ENCODE peak calls at places on chromosomes 1 and 21, in four cellular contexts. Y is tibial nerve, I is astrocyte, V is Karpas-422. B is an unnamed sample. For H3K9me3 and H3K4me1, the result is how much of the 10 kb centered on the place peaks cover.

GRCh38 chr1:41053324-41053723 is 31.8 kb upstream of the SLFNL1 start:
- DNase-seq in Y (no peak), I (no peak), V (peak), B (no peak)

GRCh38 chr1:85313888-85314696 is 37.7 kb upstream of the BCL10 start:
- DNase-seq in Y (no peak), I (peak), V (no peak), B (peak)

GRCh38 chr1:174114788-174115448 is 44.4 kb upstream of the RABGAP1L start:
- DNase-seq in Y (peak), I (peak), V (peak), B (no peak)

GRCh38 chr1:232641507-232641906 is 11.6 kb upstream of the SIPA1L2 start:
- DNase-seq in Y (no peak), I (peak), V (no peak), B (no peak)

GRCh38 chr1:151406176-151406575 is 6.8 kb downstream of the PSMB4 start:
- DNase-seq in Y (no peak), I (no peak), V (no peak), B (no peak)

GRCh38 chr1:39196244-39197215 is 8.0 kb upstream of the MACF1 start:
- DNase-seq in Y (no peak), I (peak), V (no peak), B (no peak)

GRCh38 chr21:14271053-14271452 is 55.1 kb downstream of the RBM11 start:
- DNase-seq in Y (no peak), I (no peak), V (no peak), B (no peak)

GRCh38 chr1:45326627-45327591 is at the start of gene HPDL:
- DNase-seq in Y (peak), I (peak), V (no peak), B (peak)

GRCh38 chr21:34276711-34277425 is 86.9 kb upstream of the KCNE2 start:
- DNase-seq in Y (no peak), I (peak), V (no peak), B (no peak)

GRCh38 chr1:41682149-41682548 is 197.7 kb upstream of the EDN2 start:
- DNase-seq in Y (no peak), I (no peak), V (no peak), B (no peak)

GRCh38 chr1:147463022-147463421 is 78.3 kb upstream of the BCL9 start:
- DNase-seq in Y (no peak), I (no peak), V (no peak), B (no peak)

GRCh38 chr21:35303085-35303484 is 254.0 kb upstream of the RUNX1 start:
- DNase-seq in Y (no peak), I (peak), V (no peak), B (no peak)

GRCh38 chr1:36438715-36439114 is 11.5 kb downstream of the OSCP1 start:
- DNase-seq in Y (no peak), I (no peak), V (no peak), B (no peak)

GRCh38 chr1:7528386-7529031 is 242.6 kb upstream of the VAMP3 start:
- DNase-seq in Y (no peak), I (peak), V (no peak), B (no peak)

GRCh38 chr1:221620437-221621384 is 121.2 kb downstream of the DUSP10 start:
- DNase-seq in Y (no peak), I (peak), V (no peak), B (no peak)

GRCh38 chr1:117671781-117672501 is 66.1 kb downstream of the TENT5C start:
- DNase-seq in Y (peak), I (no peak), V (peak), B (peak)

GRCh38 chr1:23593556-23594148 is 34.4 kb upstream of the ID3 start:
- DNase-seq in Y (no peak), I (peak), V (peak), B (no peak)

GRCh38 chr1:165834229-165834628 is 6.8 kb downstream of the UCK2 start:
- DNase-seq in Y (no peak), I (no peak), V (no peak), B (no peak)

GRCh38 chr1:86068841-86069756 is 87.5 kb downstream of the COL24A1 start:
- DNase-seq in Y (no peak), I (peak), V (no peak), B (no peak)

GRCh38 chr1:85599076-85599491 is 18.5 kb downstream of the CCN1 start:
- DNase-seq in Y (no peak), I (no peak), V (no peak), B (no peak)

GRCh38 chr1:96721053-96721381 is 567 bp upstream of the PTBP2 start:
- DNase-seq in Y (no peak), I (no peak), V (peak), B (no peak)

GRCh38 chr1:184388671-184389292 is 2.0 kb downstream of the C1orf21 start:
- DNase-seq in Y (no peak), I (no peak), V (no peak), B (no peak)

GRCh38 chr1:205473966-205474365 is 18.1 kb upstream of the BLACAT1 start:
- DNase-seq in Y (no peak), I (no peak), V (no peak), B (no peak)

GRCh38 chr1:30109853-30110252 is 613.5 kb downstream of the MATN1 start:
- DNase-seq in Y (no peak), I (peak), V (no peak), B (no peak)

GRCh38 chr21:42614811-42615342 is 38.5 kb upstream of the PDE9A start:
- DNase-seq in Y (no peak), I (no peak), V (peak), B (no peak)

GRCh38 chr1:234997201-234998173 is 131.2 kb downstream of the TOMM20 start:
- DNase-seq in Y (peak), I (peak), V (no peak), B (peak)

GRCh38 chr1:108534748-108535147 is 25.2 kb upstream of the EEIG2 start:
- DNase-seq in Y (no peak), I (no peak), V (no peak), B (no peak)

GRCh38 chr1:8031176-8031785 is 5.2 kb upstream of the ERRFI1 start:
- DNase-seq in Y (no peak), I (no peak), V (peak), B (no peak)

GRCh38 chr1:230758705-230759354 is 11.6 kb downstream of the CAPN9 start:
- DNase-seq in Y (no peak), I (no peak), V (no peak), B (no peak)

GRCh38 chr1:55039342-55040082 is at the start of gene PCSK9:
- DNase-seq in Y (no peak), I (peak), V (no peak), B (peak)

GRCh38 chr1:222369991-222370910 is 177.7 kb downstream of the HHIPL2 start:
- DNase-seq in Y (no peak), I (peak), V (no peak), B (no peak)

GRCh38 chr1:101971309-101971708 is 25.4 kb downstream of the OLFM3 start:
- DNase-seq in Y (no peak), I (no peak), V (peak), B (no peak)

GRCh38 chr21:45114072-45114471 is 39.7 kb downstream of the ADARB1 start:
- DNase-seq in Y (no peak), I (no peak), V (no peak), B (no peak)

GRCh38 chr1:240337795-240338194 is 246.1 kb downstream of the FMN2 start:
- DNase-seq in Y (peak), I (peak), V (no peak), B (no peak)

GRCh38 chr1:16146888-16147614 is 8.8 kb downstream of the EPHA2 start:
- DNase-seq in Y (no peak), I (peak), V (no peak), B (no peak)

GRCh38 chr1:158101944-158102343 is 78.8 kb upstream of the CD1D start:
- DNase-seq in Y (no peak), I (peak), V (no peak), B (no peak)

GRCh38 chr1:7299994-7300393 is 471.1 kb upstream of the VAMP3 start:
- DNase-seq in Y (no peak), I (peak), V (no peak), B (no peak)

GRCh38 chr1:163985700-163986099 is 573.3 kb upstream of the PBX1 start:
- DNase-seq in Y (no peak), I (no peak), V (no peak), B (no peak)
- H3K9me3 ChIP-seq in Y (under half), I (under half), V (under half), B (under half)

GRCh38 chr1:112628516-112628915 is 8.9 kb downstream of the CAPZA1 start:
- DNase-seq in Y (no peak), I (no peak), V (no peak), B (no peak)
- H3K4me1 ChIP-seq in Y (half or more), I (under half), V (under half), B (under half)

GRCh38 chr1:156625436-156626078 is 6.3 kb downstream of the HAPLN2 start:
- DNase-seq in Y (peak), I (no peak), V (peak), B (peak)
- H3K4me3 ChIP-seq in Y (peak), I (no peak), V (no peak), B (peak)

DNA sequence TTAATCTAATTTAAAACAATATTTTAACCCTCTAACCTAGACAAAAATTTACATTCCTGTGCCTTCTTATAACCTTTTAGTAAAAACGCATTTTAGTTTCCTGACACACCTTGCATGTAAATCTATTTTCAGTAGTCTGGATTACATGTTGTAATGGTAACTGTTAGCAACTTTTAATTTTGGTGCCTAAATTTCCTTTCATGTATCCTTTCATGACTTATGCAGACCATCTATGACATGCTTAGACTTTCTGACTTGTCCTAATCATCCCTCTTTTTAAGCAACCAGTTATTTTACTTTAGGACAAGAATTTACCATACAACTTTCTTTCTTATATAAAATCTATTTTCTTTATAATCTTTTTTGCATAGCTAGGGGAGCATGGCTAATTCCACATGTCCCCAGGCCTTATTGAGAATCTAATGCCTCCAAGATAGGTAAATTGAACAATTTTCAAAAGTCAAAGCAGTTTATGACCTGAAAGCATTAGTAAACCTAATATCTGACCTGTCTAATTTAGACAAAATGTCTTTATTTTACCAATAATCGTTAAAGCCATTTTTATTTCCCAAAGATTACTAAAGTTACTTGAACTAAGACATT is 57.5 kb upstream of the IL12RB2 start:
- DNase-seq in Y (no peak), I (no peak), V (no peak), B (no peak)
- H3K9me3 ChIP-seq in Y (under half), I (under half), V (under half), B (under half)

DNA sequence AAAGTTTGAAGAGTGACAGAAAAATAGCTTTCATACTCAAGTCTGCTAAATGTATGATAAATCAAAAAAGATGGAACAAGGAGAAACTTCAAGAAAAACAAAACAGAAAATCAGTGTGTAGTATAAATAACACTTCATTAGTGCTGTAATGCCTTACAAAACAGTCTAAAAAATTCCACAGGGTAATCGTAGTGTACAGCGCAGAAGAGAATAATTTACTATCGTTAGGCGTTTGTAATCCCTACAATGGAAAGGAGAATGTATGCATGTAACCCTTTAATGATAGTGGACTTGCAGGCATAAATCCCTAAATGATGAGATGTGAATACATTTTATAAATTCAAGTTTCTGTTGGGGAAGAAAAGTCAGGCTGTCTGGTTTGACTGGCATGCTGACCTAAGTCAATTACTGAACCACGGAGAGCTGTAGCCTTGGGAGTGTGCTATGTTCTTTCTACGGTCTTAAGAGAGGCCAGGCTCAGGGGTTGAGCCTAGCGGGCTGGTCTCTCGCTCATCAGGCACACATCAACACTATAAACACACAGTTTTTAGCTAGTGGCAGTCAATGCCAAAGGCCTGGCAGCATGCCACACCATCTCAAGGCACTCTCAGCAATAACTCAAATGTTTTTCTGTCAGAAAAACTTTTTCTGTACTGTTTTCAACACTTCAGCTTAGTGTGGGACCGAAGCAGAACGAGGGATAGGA is 129.2 kb upstream of the MROH9 start:
- DNase-seq in Y (peak), I (no peak), V (no peak), B (peak)
- H3K4me1 ChIP-seq in Y (under half), I (under half), V (under half), B (under half)

GRCh38 chr1:32886012-32886827 is at the start of gene HPCA:
- DNase-seq in Y (no peak), I (no peak), V (peak), B (no peak)
- H3K4me3 ChIP-seq in Y (no peak), I (no peak), V (no peak), B (no peak)

GRCh38 chr21:28104346-28104745 is 888.3 kb downstream of the LTN1 start:
- DNase-seq in Y (no peak), I (no peak), V (no peak), B (no peak)
- H3K9me3 ChIP-seq in Y (under half), I (under half), V (under half), B (under half)

GRCh38 chr1:203321273-203322052 is 16.1 kb downstream of the BTG2 start:
- DNase-seq in Y (no peak), I (no peak), V (peak), B (no peak)

GRCh38 chr1:203316626-203317093 is 11.3 kb downstream of the BTG2 start:
- DNase-seq in Y (no peak), I (peak), V (no peak), B (peak)

GRCh38 chr1:203317429-203318228 is 12.3 kb downstream of the BTG2 start:
- DNase-seq in Y (no peak), I (no peak), V (no peak), B (no peak)

GRCh38 chr1:203320546-203321272 is 15.4 kb downstream of the BTG2 start:
- DNase-seq in Y (no peak), I (peak), V (peak), B (peak)

DNA sequence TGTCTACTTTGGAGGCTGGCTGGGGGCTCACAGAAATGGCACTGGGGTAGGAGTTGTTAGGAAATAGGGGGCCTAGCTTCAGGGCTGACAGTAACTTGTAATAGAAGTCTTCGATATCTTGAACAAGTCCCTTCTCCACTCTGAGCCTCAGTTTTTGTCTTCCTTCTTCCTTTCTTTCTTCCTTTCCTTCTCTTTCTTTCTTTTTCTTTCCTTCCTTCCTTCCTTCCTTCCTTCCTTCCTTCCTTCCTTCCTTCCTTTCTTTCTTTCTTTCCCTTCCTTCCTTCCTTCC is 12.9 kb downstream of the BTG2 start:
- DNase-seq in Y (no peak), I (no peak), V (no peak), B (no peak)
- H3K4me1 ChIP-seq in Y (half or more), I (under half), V (under half), B (under half)

DNA sequence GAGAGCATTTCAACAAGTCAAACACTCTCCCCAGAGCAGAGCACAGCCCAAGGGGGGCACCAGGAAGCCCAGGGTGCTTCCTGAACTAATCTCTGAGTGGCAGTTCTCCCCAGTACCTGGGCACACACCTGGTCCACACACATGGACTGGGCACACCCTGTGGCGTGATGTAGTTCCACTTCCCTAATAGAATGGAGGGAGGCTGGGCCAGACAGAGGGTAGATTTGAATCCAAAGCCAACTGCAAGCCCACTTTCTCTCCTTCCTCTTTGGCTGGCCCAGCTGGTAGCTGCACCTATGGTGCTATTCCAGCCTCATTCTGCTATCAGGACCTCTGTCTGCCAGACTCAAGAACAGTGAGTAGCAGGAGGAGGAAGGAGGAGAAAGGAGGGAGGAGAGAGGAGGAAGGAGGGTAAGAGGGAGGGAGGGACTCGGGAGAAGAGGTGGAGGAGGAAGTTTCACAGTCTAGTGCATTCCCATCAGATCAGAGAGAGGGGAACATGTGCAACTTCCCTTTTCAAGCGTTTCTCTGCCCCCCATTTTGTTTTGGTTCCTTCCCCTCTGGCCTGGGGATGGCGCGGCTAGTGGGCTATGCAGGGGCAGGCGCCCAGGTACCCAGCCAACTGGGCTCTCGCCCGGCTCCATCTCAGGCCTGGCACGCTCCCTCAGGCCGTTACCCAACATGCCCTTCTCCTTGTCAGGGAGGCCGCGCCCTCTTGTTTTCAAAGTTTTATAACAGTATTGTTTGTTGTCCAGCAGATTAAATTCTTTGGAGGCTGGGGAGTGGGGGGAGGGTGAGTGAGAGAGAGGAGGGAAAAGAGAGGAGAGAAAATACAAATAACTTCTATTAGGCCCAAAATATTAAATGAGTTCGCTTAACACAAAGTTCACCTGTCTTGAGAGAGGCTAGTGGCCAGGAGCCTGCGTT is 55.8 kb downstream of the CD46 start:
- DNase-seq in Y (no peak), I (no peak), V (peak), B (peak)
- H3K4me3 ChIP-seq in Y (no peak), I (no peak), V (peak), B (no peak)

DNA sequence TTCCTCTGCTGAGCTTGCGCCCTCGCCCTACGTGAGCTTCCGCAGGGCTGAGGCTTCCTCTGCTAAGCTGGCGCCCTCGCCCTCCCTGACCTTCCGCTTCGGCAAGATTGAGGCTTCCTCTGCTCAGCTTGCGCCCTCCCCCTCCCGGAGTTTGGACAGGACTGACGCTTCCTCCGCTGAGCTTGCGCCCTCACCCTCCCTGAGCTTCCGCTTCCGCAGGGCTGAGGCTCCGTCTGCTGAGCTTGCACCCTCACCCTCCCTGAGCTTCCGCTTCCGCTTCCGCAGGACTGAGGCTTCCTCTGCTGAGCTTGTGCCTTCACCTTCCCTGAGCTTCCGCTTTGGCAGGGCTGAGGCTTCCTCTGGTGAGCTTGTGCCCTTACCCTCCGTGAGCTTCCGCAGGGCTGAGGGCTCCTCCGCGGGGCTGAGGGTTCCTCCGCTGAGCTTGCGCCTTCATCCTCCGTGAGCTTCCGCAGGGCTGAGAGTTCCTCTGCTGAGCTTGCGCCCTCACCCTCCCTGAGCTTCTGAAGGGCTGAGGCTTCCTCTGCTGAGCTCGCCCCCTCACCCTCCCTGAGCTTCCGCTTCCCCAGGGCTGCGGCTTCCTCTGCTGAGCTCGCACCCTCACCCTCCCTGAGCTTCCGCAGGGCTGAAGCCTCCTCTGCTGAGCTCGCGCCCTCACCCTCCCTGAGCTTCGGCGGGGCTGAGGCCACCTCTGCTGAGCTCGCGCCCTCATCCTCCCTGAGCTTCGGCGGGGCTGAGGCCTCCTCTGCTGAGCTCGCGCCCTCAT is 753.6 kb upstream of the TPTE start:
- DNase-seq in Y (no peak), I (no peak), V (no peak), B (no peak)
- H3K9me3 ChIP-seq in Y (under half), I (under half), V (half or more), B (under half)

B was measured in tibial artery.